ENCODE peak calls at places on chromosomes 2 and 18, in six cellular contexts. One of them, this sample, is unnamed.

GRCh38 chr18:12391487-12392136 is 14.6 kb upstream of the AFG3L2 start:
- DNase-seq in right atrium auricular region: no peak
- DNase-seq in RWPE2: no peak
- DNase-seq in H1: no peak
- DNase-seq in transverse colon: peak; percentile 58
- DNase-seq in HL-60: peak; percentile 57
- DNase-seq in this sample: no peak

GRCh38 chr18:69400976-69401474 is 337 bp downstream of the DOK6 start:
- DNase-seq in RWPE2: peak; percentile 41
- DNase-seq in right atrium auricular region: no peak
- DNase-seq in transverse colon: peak; percentile 7
- DNase-seq in H1: no peak
- DNase-seq in HL-60: no peak
- DNase-seq in this sample: peak; percentile 49

GRCh38 chr2:239235311-239235710 is 165.5 kb downstream of the HDAC4 start:
- DNase-seq in RWPE2: no peak
- DNase-seq in H1: no peak
- DNase-seq in transverse colon: no peak
- DNase-seq in HL-60: no peak
- DNase-seq in right atrium auricular region: no peak
- DNase-seq in this sample: no peak

GRCh38 chr2:73111300-73112025 is 1.3 kb downstream of the RAB11FIP5 start:
- DNase-seq in RWPE2: no peak
- DNase-seq in transverse colon: peak; percentile 55
- DNase-seq in right atrium auricular region: no peak
- DNase-seq in HL-60: no peak
- DNase-seq in H1: no peak
- DNase-seq in this sample: no peak

GRCh38 chr2:120367649-120368048 is 21.7 kb downstream of the INHBB start:
- DNase-seq in H1: no peak
- DNase-seq in right atrium auricular region: no peak
- DNase-seq in transverse colon: no peak
- DNase-seq in RWPE2: no peak
- DNase-seq in HL-60: no peak
- DNase-seq in this sample: no peak

GRCh38 chr2:226609361-226609760 is 190.3 kb downstream of the IRS1 start:
- DNase-seq in right atrium auricular region: no peak
- DNase-seq in HL-60: no peak
- DNase-seq in transverse colon: no peak
- DNase-seq in RWPE2: no peak
- DNase-seq in H1: no peak
- DNase-seq in this sample: no peak

GRCh38 chr18:46034230-46034629 is 37.8 kb downstream of the PSTPIP2 start:
- DNase-seq in HL-60: no peak
- DNase-seq in right atrium auricular region: no peak
- DNase-seq in RWPE2: no peak
- DNase-seq in H1: no peak
- DNase-seq in transverse colon: no peak
- DNase-seq in this sample: no peak

GRCh38 chr18:34957119-34957863 is 83.9 kb upstream of the MAPRE2 start:
- DNase-seq in H1: no peak
- DNase-seq in RWPE2: no peak
- DNase-seq in right atrium auricular region: no peak
- DNase-seq in transverse colon: no peak
- DNase-seq in HL-60: no peak
- DNase-seq in this sample: no peak

GRCh38 chr2:161122772-161123530 is 37.3 kb upstream of the TANK start:
- DNase-seq in transverse colon: peak; percentile 49
- DNase-seq in HL-60: peak; percentile 16
- DNase-seq in right atrium auricular region: peak; percentile 70
- DNase-seq in H1: no peak
- DNase-seq in RWPE2: no peak
- DNase-seq in this sample: no peak

GRCh38 chr2:233528182-233528581 is 38.4 kb downstream of the USP40 start:
- DNase-seq in H1: no peak
- DNase-seq in HL-60: no peak
- DNase-seq in right atrium auricular region: no peak
- DNase-seq in transverse colon: no peak
- DNase-seq in RWPE2: no peak
- DNase-seq in this sample: no peak

GRCh38 chr2:44623622-44624351 is 262.0 kb downstream of the CAMKMT start:
- DNase-seq in HL-60: no peak
- DNase-seq in H1: no peak
- DNase-seq in transverse colon: no peak
- DNase-seq in RWPE2: no peak
- DNase-seq in right atrium auricular region: no peak
- DNase-seq in this sample: no peak

GRCh38 chr2:207419331-207419730 is 110.4 kb upstream of the CREB1 start:
- DNase-seq in H1: no peak
- DNase-seq in transverse colon: no peak
- DNase-seq in HL-60: no peak
- DNase-seq in right atrium auricular region: no peak
- DNase-seq in RWPE2: no peak
- DNase-seq in this sample: no peak

GRCh38 chr18:59419386-59419785 is 60.3 kb upstream of the LMAN1 start:
- DNase-seq in transverse colon: no peak
- DNase-seq in HL-60: no peak
- DNase-seq in RWPE2: no peak
- DNase-seq in H1: no peak
- DNase-seq in right atrium auricular region: no peak
- DNase-seq in this sample: no peak

GRCh38 chr2:79855264-79856006 is 342.6 kb downstream of the CTNNA2 start:
- DNase-seq in transverse colon: peak; percentile 25
- DNase-seq in HL-60: no peak
- DNase-seq in RWPE2: no peak
- DNase-seq in H1: peak; percentile 33
- DNase-seq in right atrium auricular region: no peak
- DNase-seq in this sample: peak; percentile 40

GRCh38 chr2:148523315-148523714 is 121.2 kb upstream of the EPC2 start:
- DNase-seq in transverse colon: no peak
- DNase-seq in RWPE2: no peak
- DNase-seq in right atrium auricular region: no peak
- DNase-seq in H1: no peak
- DNase-seq in HL-60: no peak
- DNase-seq in this sample: no peak
- TF ChIP-seq CTCF in transverse colon: no peak
- TF ChIP-seq CTCF in RWPE2: no peak
- TF ChIP-seq CTCF in right atrium auricular region: no peak
- TF ChIP-seq CTCF in H1: no peak
- TF ChIP-seq CTCF in HL-60: no peak
- TF ChIP-seq CTCF in this sample: no peak

GRCh38 chr2:15941483-15941853 is 1.1 kb downstream of the MYCN start:
- DNase-seq in H1: peak; percentile 64
- DNase-seq in transverse colon: no peak
- DNase-seq in RWPE2: no peak
- DNase-seq in right atrium auricular region: no peak
- DNase-seq in HL-60: no peak
- DNase-seq in this sample: no peak

GRCh38 chr2:15939556-15939853 is 845 bp upstream of the MYCN start:
- DNase-seq in transverse colon: peak; percentile 66
- DNase-seq in H1: no peak
- DNase-seq in right atrium auricular region: no peak
- DNase-seq in RWPE2: no peak
- DNase-seq in HL-60: no peak
- DNase-seq in this sample: no peak

GRCh38 chr2:15938803-15939555 is 1.4 kb upstream of the MYCN start:
- DNase-seq in H1: peak; percentile 68
- DNase-seq in HL-60: no peak
- DNase-seq in transverse colon: no peak
- DNase-seq in right atrium auricular region: no peak
- DNase-seq in RWPE2: no peak
- DNase-seq in this sample: no peak

GRCh38 chr2:15940661-15941482 is 522 bp downstream of the MYCN start:
- DNase-seq in right atrium auricular region: no peak
- DNase-seq in RWPE2: no peak
- DNase-seq in HL-60: no peak
- DNase-seq in transverse colon: no peak
- DNase-seq in H1: no peak
- DNase-seq in this sample: peak; percentile 48

GRCh38 chr2:15939854-15940660 is at the start of gene MYCN:
- DNase-seq in HL-60: peak; percentile 34
- DNase-seq in transverse colon: peak; percentile 42
- DNase-seq in right atrium auricular region: peak; percentile 66
- DNase-seq in RWPE2: no peak
- DNase-seq in H1: peak; percentile 74
- DNase-seq in this sample: peak; percentile 80
- TF ChIP-seq CTCF in HL-60: no peak
- TF ChIP-seq CTCF in transverse colon: peak; percentile 73
- TF ChIP-seq CTCF in right atrium auricular region: peak; percentile 12
- TF ChIP-seq CTCF in RWPE2: peak; percentile 82
- TF ChIP-seq CTCF in H1: no peak
- TF ChIP-seq CTCF in this sample: peak; percentile 63

GRCh38 chr2:54115284-54116137 is at the start of gene ACYP2:
- DNase-seq in H1: peak; percentile 66
- DNase-seq in transverse colon: peak; percentile 95
- DNase-seq in HL-60: peak; percentile 94
- DNase-seq in right atrium auricular region: peak; percentile 94
- DNase-seq in RWPE2: peak; percentile 88
- DNase-seq in this sample: peak; percentile 89
- TF ChIP-seq CTCF in H1: peak; percentile 14
- TF ChIP-seq CTCF in transverse colon: peak; percentile 31
- TF ChIP-seq CTCF in HL-60: no peak
- TF ChIP-seq CTCF in right atrium auricular region: peak; percentile 38
- TF ChIP-seq CTCF in RWPE2: peak; percentile 41
- TF ChIP-seq CTCF in this sample: no peak

GRCh38 chr2:46294185-46294836 is 2.9 kb upstream of the EPAS1 start:
- DNase-seq in HL-60: no peak
- DNase-seq in H1: no peak
- DNase-seq in RWPE2: no peak
- DNase-seq in transverse colon: peak; percentile 47
- DNase-seq in right atrium auricular region: peak; percentile 54
- DNase-seq in this sample: no peak
- TF ChIP-seq CTCF in HL-60: no peak
- TF ChIP-seq CTCF in H1: peak; percentile 73
- TF ChIP-seq CTCF in RWPE2: peak; percentile 71
- TF ChIP-seq CTCF in transverse colon: peak; percentile 9
- TF ChIP-seq CTCF in right atrium auricular region: peak; percentile 68
- TF ChIP-seq CTCF in this sample: no peak

DNA sequence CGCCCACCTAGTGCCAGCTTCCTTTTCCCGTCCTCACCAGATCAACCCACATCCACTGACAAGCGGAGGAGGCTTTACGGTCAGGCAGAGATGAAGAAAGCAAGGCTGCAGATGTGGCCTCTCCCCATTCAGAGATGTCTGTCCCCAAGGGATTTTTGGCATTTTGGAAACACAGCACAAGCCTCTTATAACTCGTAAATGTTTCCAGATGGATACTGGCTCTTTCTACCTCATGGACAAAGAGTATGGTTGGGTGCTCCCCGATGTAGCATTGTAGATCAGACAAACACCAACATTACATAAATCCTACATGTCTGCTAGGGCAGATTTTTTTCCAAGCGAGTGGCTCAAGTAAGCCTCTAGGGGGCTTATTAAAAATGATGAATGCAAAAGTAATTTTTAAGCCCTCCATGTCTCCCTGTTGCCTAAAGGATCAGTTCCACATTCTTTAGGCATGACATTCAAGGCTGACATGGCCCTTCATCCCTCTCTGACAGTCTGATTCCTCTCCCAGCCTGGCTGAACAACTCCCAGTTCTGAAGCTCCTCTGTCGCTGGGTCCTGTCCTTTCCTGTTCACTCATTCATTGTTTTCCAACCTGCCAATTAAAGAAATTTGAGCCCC is 11.7 kb downstream of the VIT start:
- DNase-seq in HL-60: no peak
- DNase-seq in right atrium auricular region: peak; percentile 55
- DNase-seq in RWPE2: no peak
- DNase-seq in transverse colon: no peak
- DNase-seq in H1: no peak
- DNase-seq in this sample: no peak
- TF ChIP-seq CTCF in HL-60: no peak
- TF ChIP-seq CTCF in right atrium auricular region: peak; percentile 20
- TF ChIP-seq CTCF in RWPE2: no peak
- TF ChIP-seq CTCF in transverse colon: no peak
- TF ChIP-seq CTCF in H1: no peak
- TF ChIP-seq CTCF in this sample: peak; percentile 31

DNA sequence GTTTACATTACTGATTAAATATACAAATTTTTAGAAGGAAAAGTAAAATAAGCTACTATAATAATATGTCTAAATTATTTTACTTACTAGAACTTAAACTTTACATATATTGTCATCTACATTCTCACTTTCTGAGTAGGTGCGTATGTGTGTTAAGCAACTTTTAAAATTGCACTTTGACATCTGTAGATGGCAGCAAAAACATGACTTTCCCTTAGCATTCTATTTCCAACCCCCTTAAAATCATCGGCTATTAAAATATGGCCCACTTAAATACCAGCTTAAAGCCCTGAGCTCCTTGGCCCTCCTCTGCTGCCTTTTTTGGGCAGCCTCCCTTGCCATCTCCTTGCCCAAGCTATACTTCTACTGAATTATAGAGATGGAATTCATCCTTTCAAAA is 78.0 kb downstream of the UPP2 start:
- DNase-seq in transverse colon: no peak
- DNase-seq in right atrium auricular region: no peak
- DNase-seq in RWPE2: no peak
- DNase-seq in H1: no peak
- DNase-seq in HL-60: no peak
- DNase-seq in this sample: no peak
- TF ChIP-seq CTCF in transverse colon: peak; percentile 13
- TF ChIP-seq CTCF in right atrium auricular region: peak; percentile 57
- TF ChIP-seq CTCF in RWPE2: peak; percentile 54
- TF ChIP-seq CTCF in H1: no peak
- TF ChIP-seq CTCF in HL-60: no peak
- TF ChIP-seq CTCF in this sample: peak; percentile 36

GRCh38 chr2:206127656-206128055 is 31.6 kb downstream of the NDUFS1 start:
- DNase-seq in H1: no peak
- DNase-seq in RWPE2: no peak
- DNase-seq in transverse colon: no peak
- DNase-seq in right atrium auricular region: no peak
- DNase-seq in HL-60: peak; percentile 7
- DNase-seq in this sample: no peak
- TF ChIP-seq CTCF in H1: no peak
- TF ChIP-seq CTCF in RWPE2: peak; percentile 11
- TF ChIP-seq CTCF in transverse colon: no peak
- TF ChIP-seq CTCF in right atrium auricular region: no peak
- TF ChIP-seq CTCF in HL-60: no peak
- TF ChIP-seq CTCF in this sample: no peak

This sample was measured in mesothelial cell of epicardium.